ENCODE peak calls at places on chromosome 6, in eight cellular contexts. F is body of pancreas, G is endothelial cell, H is MCF 10A, R is psoas muscle, A is astrocyte, B is left ventricle myocardium inferior, X is bronchial epithelial cell. E is an unnamed sample.

GRCh38 chr6:122789078-122789861 is at the start of gene SMPDL3A:
- DNase-seq in F (peak), G (peak), H (peak), R (peak), A (peak), B (peak), X (peak), E (peak)

GRCh38 chr6:154509421-154510143 is 903 bp downstream of the CNKSR3 start:
- DNase-seq in F (peak), G (peak), H (peak), R (peak), A (peak), B (peak), X (no peak), E (peak)

GRCh38 chr6:85323435-85324040 is 126.3 kb upstream of the NT5E start:
- DNase-seq in F (peak), G (peak), H (peak), R (peak), A (peak), B (peak), X (peak), E (peak)

GRCh38 chr6:12890171-12890790 is 173.7 kb downstream of the PHACTR1 start:
- DNase-seq in F (no peak), G (peak), H (peak), R (no peak), A (no peak), B (no peak), X (no peak), E (no peak)

GRCh38 chr6:80725156-80725930 is 618.9 kb downstream of the BCKDHB start:
- DNase-seq in F (no peak), G (no peak), H (no peak), R (no peak), A (peak), B (no peak), X (peak), E (no peak)

GRCh38 chr6:147508871-147509608 is 550 bp downstream of the SAMD5 start:
- DNase-seq in F (no peak), G (peak), H (peak), R (peak), A (no peak), B (peak), X (no peak), E (peak)

GRCh38 chr6:35044145-35044745 is 96.9 kb downstream of the TCP11 start:
- DNase-seq in F (peak), G (no peak), H (peak), R (no peak), A (no peak), B (no peak), X (peak), E (no peak)

GRCh38 chr6:146871613-146872465 is 273.1 kb downstream of the ADGB start:
- DNase-seq in F (no peak), G (no peak), H (no peak), R (no peak), A (peak), B (no peak), X (no peak), E (no peak)

GRCh38 chr6:135274561-135275293 is 93.6 kb downstream of the MYB start:
- DNase-seq in F (no peak), G (no peak), H (no peak), R (no peak), A (no peak), B (no peak), X (no peak), E (no peak)

GRCh38 chr6:150586850-150587359 is 12.8 kb upstream of the PLEKHG1 start:
- DNase-seq in F (no peak), G (no peak), H (no peak), R (no peak), A (no peak), B (no peak), X (no peak), E (no peak)

GRCh38 chr6:151389640-151390275 is 1.6 kb downstream of the ZBTB2 start:
- DNase-seq in F (peak), G (no peak), H (peak), R (peak), A (peak), B (peak), X (peak), E (peak)

GRCh38 chr6:132259070-132259469 is 142.2 kb downstream of the MOXD1 start:
- DNase-seq in F (no peak), G (no peak), H (peak), R (no peak), A (peak), B (no peak), X (peak), E (no peak)

GRCh38 chr6:41122373-41122772 is 31.8 kb downstream of the TREML1 start:
- DNase-seq in F (no peak), G (no peak), H (no peak), R (no peak), A (peak), B (no peak), X (peak), E (no peak)

GRCh38 chr6:135251964-135252429 is 70.9 kb downstream of the MYB start:
- DNase-seq in F (no peak), G (no peak), H (no peak), R (no peak), A (peak), B (no peak), X (peak), E (no peak)

GRCh38 chr6:97626586-97627441 is 343.8 kb upstream of the MMS22L start:
- DNase-seq in F (no peak), G (no peak), H (no peak), R (no peak), A (peak), B (no peak), X (no peak), E (no peak)

GRCh38 chr6:36319436-36319762 is 17.3 kb downstream of the BNIP5 start:
- DNase-seq in F (no peak), G (no peak), H (no peak), R (no peak), A (no peak), B (no peak), X (no peak), E (no peak)

GRCh38 chr6:157323924-157324276 is 581 bp upstream of the TMEM242 start:
- DNase-seq in F (peak), G (peak), H (peak), R (peak), A (peak), B (peak), X (peak), E (peak)

GRCh38 chr6:26032387-26033131 is 54.7 kb upstream of the HFE start:
- DNase-seq in F (no peak), G (no peak), H (peak), R (no peak), A (peak), B (no peak), X (peak), E (no peak)

GRCh38 chr6:19052219-19052618 is 665.1 kb downstream of the RNF144B start:
- DNase-seq in F (no peak), G (no peak), H (peak), R (no peak), A (peak), B (no peak), X (peak), E (no peak)

GRCh38 chr6:39681566-39682250 is 43.5 kb downstream of the KIF6 start:
- DNase-seq in F (no peak), G (no peak), H (no peak), R (no peak), A (peak), B (no peak), X (no peak), E (no peak)

GRCh38 chr6:10151144-10151915 is 263.5 kb downstream of the TFAP2A start:
- DNase-seq in F (no peak), G (no peak), H (peak), R (no peak), A (peak), B (no peak), X (peak), E (no peak)

GRCh38 chr6:66396549-66396948 is 689.5 kb upstream of the EYS start:
- DNase-seq in F (peak), G (no peak), H (no peak), R (no peak), A (no peak), B (no peak), X (no peak), E (no peak)

GRCh38 chr6:72825265-72825918 is 203.5 kb downstream of the KCNQ5 start:
- DNase-seq in F (no peak), G (no peak), H (peak), R (no peak), A (peak), B (no peak), X (peak), E (no peak)

GRCh38 chr6:74939309-74939708 is 266.5 kb downstream of the COL12A1 start:
- DNase-seq in F (no peak), G (no peak), H (peak), R (no peak), A (no peak), B (no peak), X (peak), E (no peak)

GRCh38 chr6:1527098-1527497 is 82.6 kb upstream of the FOXC1 start:
- DNase-seq in F (no peak), G (peak), H (peak), R (no peak), A (peak), B (peak), X (peak), E (peak)

GRCh38 chr6:82033631-82034211 is 213.8 kb downstream of the IBTK start:
- DNase-seq in F (no peak), G (no peak), H (no peak), R (peak), A (peak), B (peak), X (no peak), E (no peak)

GRCh38 chr6:158912591-158912990 is 87.4 kb downstream of the RSPH3 start:
- DNase-seq in F (no peak), G (no peak), H (no peak), R (no peak), A (no peak), B (no peak), X (no peak), E (no peak)

GRCh38 chr6:139037490-139037889 is 8.9 kb downstream of the ABRACL start:
- DNase-seq in F (no peak), G (no peak), H (peak), R (no peak), A (peak), B (no peak), X (no peak), E (no peak)

GRCh38 chr6:147390909-147391536 is 117.5 kb upstream of the SAMD5 start:
- DNase-seq in F (no peak), G (peak), H (peak), R (no peak), A (peak), B (no peak), X (peak), E (no peak)

GRCh38 chr6:134391221-134391620 is 73.3 kb upstream of the SGK1 start:
- DNase-seq in F (no peak), G (no peak), H (no peak), R (no peak), A (no peak), B (no peak), X (no peak), E (no peak)

GRCh38 chr6:149089508-149089907 is 228.0 kb upstream of the TAB2 start:
- DNase-seq in F (no peak), G (no peak), H (no peak), R (no peak), A (no peak), B (no peak), X (no peak), E (no peak)

GRCh38 chr6:169966312-169967181 is 215.1 kb downstream of the ERMARD start:
- DNase-seq in F (no peak), G (no peak), H (no peak), R (no peak), A (no peak), B (no peak), X (no peak), E (no peak)

GRCh38 chr6:168005796-168006195 is 8.3 kb downstream of the KIF25 start:
- DNase-seq in F (no peak), G (no peak), H (no peak), R (no peak), A (no peak), B (no peak), X (no peak), E (no peak)

GRCh38 chr6:44104661-44105060 is 22.6 kb downstream of the MRPL14 start:
- DNase-seq in F (no peak), G (no peak), H (no peak), R (peak), A (no peak), B (peak), X (no peak), E (no peak)

GRCh38 chr6:134936927-134937326 is 13.0 kb downstream of the ALDH8A1 start:
- DNase-seq in F (no peak), G (no peak), H (peak), R (no peak), A (peak), B (no peak), X (peak), E (no peak)

GRCh38 chr6:168380956-168381605 is 59.9 kb upstream of the SMOC2 start:
- DNase-seq in F (no peak), G (no peak), H (no peak), R (no peak), A (no peak), B (no peak), X (no peak), E (no peak)

GRCh38 chr6:23446394-23447001 is 679.5 kb upstream of the NRSN1 start:
- DNase-seq in F (no peak), G (peak), H (peak), R (no peak), A (peak), B (no peak), X (peak), E (peak)
- TF ChIP-seq CTCF in F (peak), G (no peak), H (peak), R (peak), A (peak), B (peak), X (peak), E (peak)

GRCh38 chr6:136737343-136738177 is 54.7 kb downstream of the MAP3K5 start:
- DNase-seq in F (no peak), G (no peak), H (peak), R (no peak), A (peak), B (no peak), X (peak), E (no peak)

GRCh38 chr6:136738178-136739057 is 53.9 kb downstream of the MAP3K5 start:
- DNase-seq in F (no peak), G (no peak), H (peak), R (no peak), A (peak), B (no peak), X (no peak), E (no peak)

GRCh38 chr6:136739071-136739470 is 53.2 kb downstream of the MAP3K5 start:
- DNase-seq in F (no peak), G (no peak), H (no peak), R (no peak), A (no peak), B (no peak), X (no peak), E (no peak)

GRCh38 chr6:136740050-136740974 is 52.0 kb downstream of the MAP3K5 start:
- DNase-seq in F (no peak), G (no peak), H (no peak), R (no peak), A (no peak), B (no peak), X (peak), E (no peak)

GRCh38 chr6:136739501-136739900 is 52.8 kb downstream of the MAP3K5 start:
- DNase-seq in F (no peak), G (no peak), H (no peak), R (no peak), A (no peak), B (no peak), X (no peak), E (no peak)
- TF ChIP-seq CTCF in F (no peak), G (no peak), H (no peak), R (no peak), A (no peak), B (no peak), X (no peak), E (no peak)

GRCh38 chr6:33607784-33608161 is 13.3 kb upstream of the ITPR3 start:
- DNase-seq in F (no peak), G (no peak), H (peak), R (no peak), A (no peak), B (no peak), X (peak), E (no peak)
- TF ChIP-seq CTCF in F (peak), G (no peak), H (peak), R (peak), A (no peak), B (peak), X (peak), E (peak)

DNA sequence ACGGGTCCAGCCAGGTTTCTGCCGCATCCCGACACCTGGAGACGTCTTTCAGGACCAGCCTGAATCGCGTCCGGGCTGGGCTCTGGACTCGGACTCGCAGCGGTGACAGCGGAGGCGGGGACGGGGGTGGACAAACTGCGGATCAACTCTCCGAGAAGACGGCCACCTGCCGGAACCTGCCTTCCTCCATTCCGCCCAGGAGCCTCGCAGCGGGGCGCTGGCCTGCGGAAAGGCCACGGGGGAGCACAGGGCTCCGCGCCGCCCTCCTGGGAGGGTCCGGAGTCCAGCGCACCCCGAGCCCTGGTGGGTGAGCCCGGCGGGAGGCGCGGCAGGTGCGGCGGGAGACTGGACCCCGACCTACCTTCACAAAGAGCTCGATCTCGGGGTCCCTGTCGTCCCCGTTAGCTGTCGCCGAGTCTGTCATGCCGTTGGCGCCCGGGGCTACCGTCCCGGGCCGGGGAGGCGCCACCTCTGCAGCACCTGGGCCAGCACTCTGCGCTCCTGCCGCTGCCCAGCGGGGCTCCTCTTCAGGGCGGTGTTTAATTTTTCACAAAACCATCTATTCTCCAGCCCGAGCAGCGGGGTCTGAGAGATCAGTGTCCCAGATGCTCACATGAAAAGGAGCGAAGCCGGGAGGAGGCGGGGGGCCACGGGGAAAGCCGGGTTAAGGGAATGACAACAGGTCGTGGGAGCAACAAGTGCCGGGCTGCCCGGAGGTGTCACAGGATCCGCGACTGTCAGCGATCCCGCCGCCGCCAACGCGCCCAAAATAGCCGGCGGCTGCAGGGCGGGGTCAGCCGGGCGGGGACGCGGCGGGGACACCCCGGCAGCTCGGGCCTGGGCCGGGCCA is at the start of gene CLIC5:
- DNase-seq in F (peak), G (peak), H (no peak), R (peak), A (no peak), B (peak), X (no peak), E (peak)
- TF ChIP-seq CTCF in F (no peak), G (no peak), H (no peak), R (no peak), A (no peak), B (no peak), X (no peak), E (no peak)

GRCh38 chr6:15247750-15248450 is 2.0 kb downstream of the JARID2 start:
- DNase-seq in F (peak), G (peak), H (peak), R (peak), A (peak), B (peak), X (peak), E (peak)
- TF ChIP-seq CTCF in F (peak), G (peak), H (peak), R (peak), A (no peak), B (peak), X (peak), E (peak)

DNA sequence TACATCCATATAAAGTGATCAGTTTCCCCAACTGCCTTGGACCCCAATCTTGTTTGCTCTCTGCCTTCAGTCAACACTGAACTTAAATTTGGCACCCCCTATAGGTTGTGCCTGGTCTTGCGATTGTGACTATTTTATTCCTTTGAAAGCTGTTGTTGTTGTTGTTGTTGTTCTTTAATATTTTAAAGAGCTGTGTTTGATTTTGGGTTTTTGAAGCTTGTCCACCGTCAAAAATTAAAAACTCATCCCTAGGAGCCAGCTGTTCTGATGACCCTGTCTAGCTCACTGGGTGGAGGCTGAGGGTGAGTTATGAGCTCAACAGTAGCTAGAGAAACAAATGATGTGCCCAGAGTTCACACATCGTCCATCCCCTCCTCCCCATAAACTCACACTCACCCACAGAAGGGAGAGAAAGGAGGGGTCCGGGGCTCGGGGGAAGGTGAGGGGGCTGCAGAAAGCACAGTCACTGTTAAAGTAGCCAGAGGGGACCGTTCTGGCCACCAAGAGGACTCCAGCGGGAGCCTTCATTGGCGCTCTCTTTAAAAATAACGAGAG is 4.0 kb downstream of the SIM1 start:
- DNase-seq in F (no peak), G (peak), H (peak), R (no peak), A (no peak), B (no peak), X (no peak), E (no peak)
- TF ChIP-seq CTCF in F (peak), G (peak), H (peak), R (peak), A (peak), B (no peak), X (peak), E (peak)

DNA sequence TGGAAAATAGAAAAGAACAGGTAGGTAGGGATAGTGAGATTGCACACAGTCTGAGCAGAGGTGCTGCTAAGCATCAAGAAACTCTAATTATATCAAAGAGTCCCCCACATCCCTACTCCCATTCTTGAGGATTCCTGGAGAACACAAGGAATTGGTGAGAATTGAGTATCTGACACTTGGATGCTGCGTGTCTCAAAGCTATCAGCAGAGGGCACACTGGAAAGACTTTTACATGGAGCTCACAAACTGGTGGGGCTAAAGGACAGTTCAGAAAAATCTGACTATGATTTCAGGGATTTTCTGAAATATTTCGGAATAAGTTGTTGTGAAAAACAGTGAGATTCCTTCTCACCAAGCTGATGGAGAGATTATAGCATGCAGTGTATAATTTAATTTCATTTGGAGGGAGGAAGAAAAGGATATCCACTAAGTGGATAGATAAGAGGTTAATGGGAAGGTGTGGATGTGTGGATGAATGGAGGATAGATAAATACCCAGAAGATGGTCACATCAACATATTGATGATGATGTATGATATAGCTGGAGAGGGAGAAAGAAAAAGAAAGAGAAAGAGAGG is 215.4 kb upstream of the DEFB112 start:
- DNase-seq in F (no peak), G (peak), H (peak), R (no peak), A (no peak), B (no peak), X (peak), E (no peak)
- TF ChIP-seq CTCF in F (no peak), G (peak), H (peak), R (no peak), A (no peak), B (no peak), X (peak), E (peak)

GRCh38 chr6:90294989-90295853 is 1.4 kb downstream of the BACH2 start:
- DNase-seq in F (peak), G (peak), H (peak), R (peak), A (no peak), B (peak), X (peak), E (peak)
- TF ChIP-seq CTCF in F (peak), G (no peak), H (no peak), R (no peak), A (no peak), B (peak), X (peak), E (peak)

GRCh38 chr6:33414592-33415271 is 3.2 kb downstream of the CUTA start:
- DNase-seq in F (no peak), G (peak), H (no peak), R (no peak), A (no peak), B (no peak), X (no peak), E (no peak)
- TF ChIP-seq CTCF in F (no peak), G (peak), H (peak), R (no peak), A (peak), B (no peak), X (peak), E (peak)

E was measured in neural crest cell.